ENCODE peak calls at places on chromosomes 12 and 14, in four cellular contexts. Y is CD8-positive, alpha-beta T cell; T is colonic mucosa; O is neural progenitor cell. V is an unnamed sample.
A peak's percentile ranks its signal among the peaks of the same experiment; 100 is the strongest.

GRCh38 chr14:30541318-30541717 is 17.6 kb upstream of the G2E3 start:
- DNase-seq in Y (no peak), O (no peak), T (no peak), V (no peak)

GRCh38 chr14:75886661-75887348 is 95.0 kb downstream of the TGFB3 start:
- DNase-seq in O (no peak), Y (no peak), T (no peak), V (no peak)

GRCh38 chr12:123106640-123107359 is 44.1 kb downstream of the PITPNM2 start:
- DNase-seq in O (no peak), Y (peak; percentile 51), T (peak; percentile 29), V (peak; percentile 63)

GRCh38 chr12:132597333-132598283 is 12.8 kb downstream of the LRCOL1 start:
- DNase-seq in Y (no peak), O (peak; percentile 76), T (no peak), V (no peak)

GRCh38 chr14:92263681-92264080 is 59.3 kb upstream of the SLC24A4 start:
- DNase-seq in T (no peak), Y (no peak), O (no peak), V (no peak)

GRCh38 chr12:24661657-24662096 is 287.2 kb downstream of the BCAT1 start:
- DNase-seq in O (no peak), T (no peak), Y (no peak), V (no peak)

GRCh38 chr12:12592930-12593329 is 18.7 kb upstream of the CREBL2 start:
- DNase-seq in T (no peak), Y (no peak), O (no peak), V (no peak)

GRCh38 chr12:15157200-15157599 is 64.0 kb downstream of the RERG start:
- DNase-seq in Y (no peak), T (no peak), O (no peak), V (no peak)

GRCh38 chr14:64209428-64210165 is 84.6 kb downstream of the ESR2 start:
- DNase-seq in O (no peak), Y (no peak), T (peak; percentile 34), V (peak; percentile 34)

GRCh38 chr14:102541771-102542170 is 32.2 kb upstream of the ANKRD9 start:
- DNase-seq in Y (no peak), T (no peak), O (peak; percentile 22), V (no peak)

GRCh38 chr12:69423037-69423905 is 46.9 kb upstream of the FRS2 start:
- DNase-seq in O (no peak), T (no peak), Y (no peak), V (no peak)

GRCh38 chr12:84994436-84994835 is 41.6 kb downstream of the TSPAN19 start:
- DNase-seq in O (no peak), Y (no peak), T (no peak), V (no peak)

GRCh38 chr12:47033081-47033480 is 46.3 kb upstream of the PCED1B start:
- DNase-seq in Y (no peak), T (no peak), O (no peak), V (no peak)

GRCh38 chr12:58415716-58416115 is 474.3 kb downstream of the ATP23 start:
- DNase-seq in Y (no peak), O (peak; percentile 59), T (no peak), V (no peak)

GRCh38 chr12:107590369-107591094 is 95.1 kb upstream of the PWP1 start:
- DNase-seq in T (no peak), O (no peak), Y (no peak), V (no peak)

GRCh38 chr12:39123580-39123979 is 218.2 kb upstream of the CPNE8 start:
- DNase-seq in O (no peak), T (no peak), Y (no peak), V (no peak)

GRCh38 chr12:118432812-118433540 is 56.6 kb downstream of the SUDS3 start:
- DNase-seq in O (no peak), Y (no peak), T (peak; percentile 40), V (no peak)

GRCh38 chr12:95766356-95767019 is 24.1 kb downstream of the NTN4 start:
- DNase-seq in O (no peak), Y (no peak), T (no peak), V (no peak)

GRCh38 chr14:65103150-65103760 is 938 bp upstream of the MAX start:
- DNase-seq in T (peak; percentile 43), Y (no peak), O (peak; percentile 47), V (no peak)

GRCh38 chr12:104680506-104680905 is 223.8 kb downstream of the CHST11 start:
- DNase-seq in Y (no peak), T (no peak), O (no peak), V (no peak)

GRCh38 chr14:85316701-85317100 is 213.2 kb upstream of the FLRT2 start:
- DNase-seq in O (no peak), T (no peak), Y (no peak), V (no peak)

GRCh38 chr12:78034025-78034424 is 203.3 kb downstream of the NAV3 start:
- DNase-seq in O (no peak), Y (no peak), T (no peak), V (no peak)

GRCh38 chr12:121400332-121401139 is 618 bp downstream of the RNF34 start:
- DNase-seq in T (peak; percentile 49), O (peak; percentile 60), Y (peak; percentile 33), V (peak; percentile 69)

GRCh38 chr12:57737467-57738141 is 938 bp downstream of the AGAP2 start:
- DNase-seq in Y (no peak), O (peak; percentile 80), T (no peak), V (no peak)

GRCh38 chr14:53516261-53516774 is 363.2 kb upstream of the DDHD1 start:
- DNase-seq in O (no peak), T (no peak), Y (no peak), V (no peak)

GRCh38 chr12:34396861-34397590 is 374.7 kb downstream of the ALG10 start:
- DNase-seq in T (no peak), Y (no peak), O (no peak), V (no peak)

GRCh38 chr14:92513204-92513965 is at the start of gene RIN3:
- DNase-seq in Y (peak; percentile 35), T (peak; percentile 52), O (peak; percentile 78), V (peak; percentile 62)

GRCh38 chr12:118136559-118137003 is 657 bp downstream of the PEBP1 start:
- DNase-seq in T (peak; percentile 72), Y (peak; percentile 13), O (peak; percentile 68), V (peak; percentile 65)

GRCh38 chr12:71174146-71174545 is 16.3 kb upstream of the TSPAN8 start:
- DNase-seq in O (no peak), T (no peak), Y (no peak), V (no peak)

GRCh38 chr14:45251912-45252311 is 1.1 kb downstream of the MIS18BP1 start:
- DNase-seq in Y (no peak), O (peak; percentile 5), T (peak; percentile 24), V (peak; percentile 54)

GRCh38 chr14:65251213-65251612 is 148.9 kb upstream of the MAX start:
- DNase-seq in T (no peak), O (no peak), Y (no peak), V (no peak)

GRCh38 chr14:100173353-100173752 is 13.9 kb upstream of the DEGS2 start:
- DNase-seq in Y (no peak), O (no peak), T (no peak), V (no peak)
- TF ChIP-seq CTCF in Y (no peak), O (no peak), T (no peak), V (peak; percentile 27)

DNA sequence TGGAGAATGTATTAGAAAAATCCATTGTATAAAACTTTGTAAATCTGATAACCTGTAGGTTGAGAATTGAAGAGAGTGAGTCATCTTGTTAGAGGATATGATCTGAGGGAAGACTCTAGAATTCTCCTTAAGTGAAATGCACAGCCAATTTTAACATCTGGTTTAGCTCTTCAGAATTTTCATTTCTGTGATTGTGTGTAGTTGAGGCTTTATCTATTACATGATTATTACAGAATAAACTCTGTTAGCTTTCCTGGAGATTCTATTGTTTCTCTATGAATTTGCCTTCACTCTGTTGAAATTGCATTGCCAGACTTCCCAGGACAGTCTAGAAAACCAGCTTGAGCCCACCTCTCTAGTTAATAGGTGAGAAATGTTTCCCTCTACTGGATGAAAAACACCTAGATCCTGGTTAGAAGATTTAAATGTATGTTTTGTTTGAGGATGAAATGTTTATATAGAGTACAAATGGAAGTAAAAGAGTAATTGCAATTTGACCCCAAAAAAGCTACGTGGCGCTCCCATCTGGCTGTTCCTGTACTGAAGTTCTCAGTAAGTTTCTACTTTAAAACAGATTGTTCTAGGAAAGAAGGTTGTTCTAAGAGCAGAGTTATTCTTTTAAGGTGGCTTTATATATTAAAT is 2.9 kb downstream of the NUDT4 start:
- DNase-seq in Y (no peak), O (peak; percentile 19), T (no peak), V (no peak)
- H3K4me3 ChIP-seq in Y (no peak overlapping the region), O (peak overlapping the region; percentile 63), T (peak overlapping the region; percentile 64), V (peak overlapping the region; percentile 71)

DNA sequence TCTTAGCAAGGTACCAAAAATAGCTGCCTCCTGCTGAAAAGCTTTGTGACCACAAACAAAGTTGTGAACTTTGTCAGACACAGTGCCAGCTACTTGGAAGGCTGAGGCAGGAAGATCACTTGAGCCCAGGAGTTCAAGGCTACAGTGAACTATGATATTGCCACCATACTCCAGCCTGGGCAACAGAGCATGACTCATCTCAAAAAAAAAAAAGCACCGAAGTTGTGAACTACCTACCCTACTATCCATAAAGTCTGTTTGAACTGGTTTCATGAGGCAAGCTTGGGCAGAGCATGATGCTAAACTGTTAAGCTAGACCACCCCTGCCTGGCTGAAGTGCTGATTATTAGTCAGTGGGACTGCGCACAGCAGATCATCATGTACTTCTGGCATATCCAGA is 75.5 kb downstream of the RAD52 start:
- DNase-seq in O (no peak), Y (no peak), T (no peak), V (no peak)
- H3K36me3 ChIP-seq in O (peaks cover 10% of the 10 kb centered on the region), Y (peaks cover 14% of the 10 kb centered on the region), T (peaks cover 4% of the 10 kb centered on the region), V (peaks cover 1% of the 10 kb centered on the region)

GRCh38 chr12:64608901-64609542 is 1.3 kb upstream of the RASSF3 start:
- DNase-seq in O (peak; percentile 33), T (peak; percentile 80), Y (no peak), V (peak; percentile 55)
- TF ChIP-seq CTCF in O (no peak), T (no peak), Y (no peak), V (no peak)

GRCh38 chr12:51820721-51821422 is 27.6 kb downstream of the FIGNL2 start:
- DNase-seq in O (peak; percentile 92), T (peak; percentile 55), Y (peak; percentile 74), V (peak; percentile 55)
- H3K4me3 ChIP-seq in O (peak overlapping the region; percentile 52), T (peak overlapping the region; percentile 28), Y (peak overlapping the region; percentile 76), V (no peak overlapping the region)

V was measured in GM06990.